ENCODE peak calls at places on chromosomes 4 and X, in six cellular contexts. T is H54, R is HT-29, E is AG20443, P is suprapubic skin, J is fibroblast of lung. O is an unnamed sample.

GRCh38 chr4:127623755-127624087 is 9.0 kb upstream of the INTU start:
- DNase-seq in T (no peak), R (no peak), E (peak; percentile 82), P (no peak), J (peak; percentile 48), O (no peak)

GRCh38 chr4:4585012-4585670 is 43.3 kb upstream of the STX18 start:
- DNase-seq in T (no peak), R (no peak), E (peak; percentile 53), P (no peak), J (peak; percentile 50), O (no peak)

GRCh38 chrX:10177004-10177396 is 20.2 kb downstream of the CLCN4 start:
- DNase-seq in T (no peak), R (no peak), E (no peak), P (no peak), J (no peak), O (no peak)

GRCh38 chrX:150531467-150531866 is 37.0 kb upstream of the MTM1 start:
- DNase-seq in T (no peak), R (no peak), E (no peak), P (no peak), J (no peak), O (no peak)

GRCh38 chr4:81409836-81410235 is 61.9 kb downstream of the RASGEF1B start:
- DNase-seq in T (no peak), R (no peak), E (no peak), P (no peak), J (no peak), O (no peak)

GRCh38 chrX:12985336-12985735 is 10.4 kb downstream of the TMSB4X start:
- DNase-seq in T (no peak), R (no peak), E (no peak), P (no peak), J (no peak), O (no peak)

GRCh38 chr4:8376361-8377102 is 64.0 kb downstream of the ACOX3 start:
- DNase-seq in T (no peak), R (no peak), E (no peak), P (no peak), J (no peak), O (no peak)

GRCh38 chrX:123818243-123818642 is 41.6 kb upstream of the XIAP start:
- DNase-seq in T (peak; percentile 40), R (no peak), E (peak; percentile 50), P (no peak), J (peak; percentile 20), O (no peak)

GRCh38 chrX:104854188-104854587 is 288.2 kb downstream of the IL1RAPL2 start:
- DNase-seq in T (no peak), R (no peak), E (no peak), P (no peak), J (no peak), O (no peak)

GRCh38 chrX:124274438-124275166 is 57.9 kb upstream of the TEX13D start:
- DNase-seq in T (no peak), R (no peak), E (peak; percentile 12), P (no peak), J (no peak), O (no peak)

GRCh38 chr4:138138774-138139173 is 103.4 kb downstream of the SLC7A11 start:
- DNase-seq in T (no peak), R (no peak), E (no peak), P (no peak), J (no peak), O (no peak)

GRCh38 chr4:19047481-19047880 is 1025.9 kb upstream of the LCORL start:
- DNase-seq in T (no peak), R (no peak), E (no peak), P (no peak), J (no peak), O (no peak)

GRCh38 chrX:107849747-107850478 is 24.2 kb downstream of the MID2 start:
- DNase-seq in T (no peak), R (no peak), E (no peak), P (no peak), J (peak; percentile 1), O (no peak)

GRCh38 chr4:182245541-182246245 is 2.5 kb downstream of the TENM3 start:
- DNase-seq in T (no peak), R (peak; percentile 7), E (peak; percentile 63), P (no peak), J (peak; percentile 15), O (no peak)

GRCh38 chr4:147340547-147341225 is 140.2 kb upstream of the EDNRA start:
- DNase-seq in T (no peak), R (no peak), E (no peak), P (no peak), J (no peak), O (no peak)

GRCh38 chr4:100430441-100430840 is 87.4 kb downstream of the EMCN start:
- DNase-seq in T (no peak), R (peak; percentile 61), E (no peak), P (no peak), J (no peak), O (no peak)

GRCh38 chrX:83819304-83819703 is 41.6 kb upstream of the CYLC1 start:
- DNase-seq in T (peak; percentile 4), R (peak; percentile 3), E (no peak), P (no peak), J (no peak), O (no peak)

GRCh38 chr4:188971125-188971524 is 831.9 kb downstream of the TRIML1 start:
- DNase-seq in T (no peak), R (peak; percentile 35), E (no peak), P (no peak), J (peak; percentile 22), O (no peak)

GRCh38 chr4:69322055-69322454 is 41.8 kb downstream of the UGT2B28 start:
- DNase-seq in T (no peak), R (no peak), E (peak; percentile 3), P (no peak), J (peak; percentile 43), O (no peak)

GRCh38 chrX:37959212-37960021 is 46.9 kb upstream of the SYTL5 start:
- DNase-seq in T (no peak), R (peak; percentile 32), E (no peak), P (no peak), J (no peak), O (no peak)

GRCh38 chr4:26141101-26141830 is 179.5 kb upstream of the RBPJ start:
- DNase-seq in T (no peak), R (no peak), E (no peak), P (no peak), J (peak; percentile 55), O (no peak)

GRCh38 chrX:78712381-78712780 is 35.1 kb upstream of the LPAR4 start:
- DNase-seq in T (no peak), R (no peak), E (peak; percentile 4), P (no peak), J (no peak), O (no peak)

GRCh38 chr4:95674451-95675095 is 125.8 kb upstream of the UNC5C start:
- DNase-seq in T (no peak), R (no peak), E (no peak), P (no peak), J (no peak), O (no peak)

GRCh38 chrX:9665113-9665512 is 100.5 kb downstream of the GPR143 start:
- DNase-seq in T (no peak), R (no peak), E (no peak), P (no peak), J (no peak), O (no peak)

GRCh38 chr4:541271-541670 is 34.8 kb downstream of the TMEM271 start:
- DNase-seq in T (no peak), R (no peak), E (no peak), P (no peak), J (no peak), O (no peak)

GRCh38 chr4:110837896-110838450 is 215.1 kb upstream of the PITX2 start:
- DNase-seq in T (no peak), R (no peak), E (no peak), P (no peak), J (no peak), O (no peak)

GRCh38 chrX:78199851-78200250 is 60.4 kb upstream of the TAF9B start:
- DNase-seq in T (no peak), R (peak; percentile 70), E (peak; percentile 4), P (no peak), J (no peak), O (no peak)

GRCh38 chr4:62670509-62670908 is 1470.4 kb downstream of the ADGRL3 start:
- DNase-seq in T (no peak), R (no peak), E (no peak), P (no peak), J (peak; percentile 12), O (no peak)

GRCh38 chr4:82984459-82984858 is 26.2 kb downstream of the LIN54 start:
- DNase-seq in T (peak; percentile 4), R (peak; percentile 62), E (peak; percentile 47), P (no peak), J (peak; percentile 55), O (no peak)

GRCh38 chr4:65791807-65792308 is 121.6 kb upstream of the EPHA5 start:
- DNase-seq in T (no peak), R (no peak), E (no peak), P (no peak), J (no peak), O (no peak)

GRCh38 chr4:110510282-110510681 is 34.3 kb downstream of the ENPEP start:
- DNase-seq in T (no peak), R (peak; percentile 13), E (no peak), P (no peak), J (no peak), O (no peak)

GRCh38 chr4:2095236-2096072 is 36.3 kb downstream of the NAT8L start:
- DNase-seq in T (no peak), R (no peak), E (peak; percentile 22), P (no peak), J (no peak), O (peak; percentile 82)

GRCh38 chrX:136189222-136189621 is 41.9 kb downstream of the FHL1 start:
- DNase-seq in T (no peak), R (no peak), E (no peak), P (no peak), J (no peak), O (no peak)

GRCh38 chrX:12360389-12360788 is 222.1 kb downstream of the FRMPD4 start:
- DNase-seq in T (no peak), R (no peak), E (peak; percentile 11), P (no peak), J (peak; percentile 63), O (no peak)

GRCh38 chrX:124863303-124863702 is 456.4 kb upstream of the TEX13C start:
- DNase-seq in T (no peak), R (peak; percentile 6), E (no peak), P (no peak), J (no peak), O (no peak)